ENCODE peak calls at places on chromosomes 13 and 19, in six cellular contexts. G is upper lobe of left lung, L is HepG2, B is A549, K is GM12878, M is K562. R is an unnamed sample.

GRCh38 chr13:77928909-77929308 is 10.3 kb upstream of the EDNRB start:
- ATAC-seq in L (no peak), M (no peak), B (no peak), G (no peak), K (peak), R (no peak)

GRCh38 chr13:30016398-30016797 is 166.0 kb upstream of the UBL3 start:
- ATAC-seq in G (peak), L (no peak), K (no peak), B (no peak), M (no peak), R (peak)

GRCh38 chr19:51783373-51783772 is 11.6 kb upstream of the FPR3 start:
- ATAC-seq in B (no peak), K (no peak), G (peak), L (no peak), M (peak), R (no peak)

GRCh38 chr13:36862002-36862706 is 43.1 kb downstream of the RFXAP start:
- ATAC-seq in M (peak), K (no peak), B (no peak), G (no peak), L (no peak), R (peak)

GRCh38 chr13:49532593-49532992 is 36.8 kb downstream of the PHF11 start:
- ATAC-seq in M (no peak), B (no peak), L (no peak), K (no peak), G (no peak), R (no peak)

GRCh38 chr19:13652810-13653590 is 111.3 kb upstream of the MRI1 start:
- ATAC-seq in G (no peak), B (no peak), L (no peak), K (no peak), M (no peak), R (no peak)

GRCh38 chr13:78753457-78753856 is 94.5 kb upstream of the OBI1 start:
- ATAC-seq in M (no peak), B (no peak), L (no peak), G (no peak), K (no peak), R (no peak)

GRCh38 chr19:30861896-30862295 is 487.3 kb downstream of the TSHZ3 start:
- ATAC-seq in B (no peak), M (no peak), L (no peak), K (no peak), G (no peak), R (no peak)

GRCh38 chr13:30796132-30796832 is 60.9 kb downstream of the ALOX5AP start:
- ATAC-seq in G (peak), K (peak), B (peak), L (no peak), M (no peak), R (no peak)

GRCh38 chr19:9741476-9742171 is 26.9 kb downstream of the ZNF846 start:
- ATAC-seq in L (no peak), M (no peak), B (no peak), K (no peak), G (no peak), R (no peak)

GRCh38 chr19:4737955-4738580 is 14.4 kb upstream of the DPP9 start:
- ATAC-seq in B (no peak), L (no peak), M (no peak), G (no peak), K (no peak), R (no peak)

GRCh38 chr19:39136225-39136940 is 10.8 kb downstream of the PAK4 start:
- ATAC-seq in M (no peak), B (peak), L (no peak), K (no peak), G (no peak), R (no peak)

GRCh38 chr13:43301341-43301969 is 278.1 kb downstream of the DNAJC15 start:
- ATAC-seq in G (no peak), K (no peak), L (no peak), M (no peak), B (no peak), R (no peak)

GRCh38 chr13:106533101-106533939 is 2.1 kb downstream of the EFNB2 start:
- ATAC-seq in K (peak), L (peak), B (peak), M (no peak), G (peak), R (peak)

GRCh38 chr13:102195566-102196462 is 206.0 kb downstream of the FGF14 start:
- ATAC-seq in B (no peak), G (peak), K (no peak), L (no peak), M (no peak), R (no peak)

GRCh38 chr19:39166571-39167391 is 30.0 kb upstream of the NCCRP1 start:
- ATAC-seq in G (peak), B (peak), M (peak), K (no peak), L (peak), R (peak)

GRCh38 chr13:45162194-45162593 is 38.7 kb downstream of the KCTD4 start:
- ATAC-seq in G (no peak), M (no peak), L (no peak), B (peak), K (no peak), R (no peak)

GRCh38 chr13:40494932-40495619 is 171.4 kb downstream of the FOXO1 start:
- ATAC-seq in G (peak), M (no peak), K (peak), L (no peak), B (peak), R (no peak)

GRCh38 chr19:35644206-35644986 is 2.9 kb downstream of the ETV2 start:
- ATAC-seq in L (peak), B (peak), M (peak), G (peak), K (peak), R (peak)

GRCh38 chr13:41587490-41587889 is 130.1 kb downstream of the RGCC start:
- ATAC-seq in M (no peak), B (peak), G (no peak), K (peak), L (peak), R (peak)

GRCh38 chr19:16359074-16359473 is 34.4 kb downstream of the KLF2 start:
- ATAC-seq in G (no peak), K (no peak), B (no peak), L (no peak), M (no peak), R (no peak)

GRCh38 chr19:55468054-55468393 is 3.5 kb upstream of the C19orf85 start:
- ATAC-seq in G (no peak), L (no peak), K (no peak), M (no peak), B (peak), R (no peak)
- TF ChIP-seq CTCF in G (no peak), L (no peak), K (no peak), M (no peak), B (peak), R (no peak)

GRCh38 chr19:23539499-23539898 is 144.2 kb upstream of the ZNF91 start:
- ATAC-seq in M (no peak), B (no peak), K (no peak), G (no peak), L (no peak), R (no peak)
- TF ChIP-seq EP300 in M (no peak), B (no peak), K (no peak), G (no peak), L (no peak), R (no peak)

GRCh38 chr13:98794498-98794897 is 42.0 kb upstream of the SLC15A1 start:
- ATAC-seq in B (no peak), G (no peak), L (no peak), K (no peak), M (no peak), R (no peak)
- TF ChIP-seq CTCF in B (no peak), G (no peak), L (no peak), K (no peak), M (no peak), R (no peak)

DNA sequence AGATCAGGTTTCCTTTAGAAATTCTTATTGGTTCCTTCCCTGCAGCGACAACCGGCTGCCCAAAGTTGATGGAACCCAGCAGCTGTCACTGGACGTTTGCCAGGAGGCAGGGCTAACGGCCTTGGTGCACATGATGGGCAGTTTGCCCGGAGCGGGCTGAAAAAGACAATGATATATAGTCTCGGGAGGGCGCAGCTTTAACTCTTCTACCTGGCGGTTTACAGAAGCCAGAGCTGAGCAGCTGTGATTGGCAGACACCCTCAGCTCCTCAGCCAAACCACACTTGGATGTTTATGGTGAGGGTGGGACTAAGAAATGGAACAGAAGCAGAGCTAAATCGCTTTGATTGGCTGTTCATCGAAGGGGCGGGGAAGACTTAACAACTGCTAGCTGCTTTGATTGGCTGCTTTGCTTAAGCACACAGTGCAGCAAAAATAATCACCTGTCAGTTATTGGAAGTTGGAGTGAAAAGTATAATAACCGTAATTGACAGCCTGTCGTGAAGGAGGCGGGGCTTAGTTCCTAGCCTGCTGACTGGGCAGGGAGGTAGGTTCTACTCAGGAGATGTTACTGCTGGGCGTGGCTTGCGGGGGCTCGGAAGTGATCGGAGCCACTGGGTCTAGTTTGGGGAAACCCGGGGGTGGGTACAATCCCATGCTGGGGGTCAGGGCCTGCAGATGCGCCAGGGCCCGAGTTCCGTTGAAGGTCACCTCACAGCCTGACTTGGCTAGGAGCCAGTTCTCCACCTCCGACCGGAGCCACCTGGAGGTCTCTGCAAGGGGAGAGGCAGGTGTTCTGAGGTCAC is 7.5 kb downstream of the EMP3 start:
- ATAC-seq in K (peak), B (peak), G (peak), M (peak), L (peak), R (peak)
- TF ChIP-seq EP300 in K (no peak), B (no peak), G (no peak), M (peak), L (no peak), R (no peak)

DNA sequence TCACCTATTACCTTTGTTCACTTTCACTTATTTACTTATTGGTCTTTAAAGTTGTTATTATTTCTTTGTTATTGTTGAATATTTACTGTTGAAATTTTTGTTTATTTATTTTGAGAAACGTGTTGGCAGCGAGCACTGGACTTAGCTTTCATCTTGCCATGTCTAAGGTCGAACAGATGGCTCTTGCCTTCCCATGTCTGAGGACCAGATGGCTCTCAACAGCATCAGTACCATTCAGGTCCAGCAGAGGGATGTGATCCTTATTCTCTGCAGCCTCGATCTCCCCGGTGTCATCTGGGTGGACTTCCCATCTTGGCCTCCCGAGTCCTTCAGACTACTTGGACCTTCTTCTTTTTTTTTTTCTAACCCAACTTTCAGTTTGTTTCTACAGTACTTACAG is 1437.6 kb downstream of the UQCRFS1 start:
- ATAC-seq in K (no peak), G (no peak), B (no peak), L (no peak), M (peak), R (no peak)
- TF ChIP-seq CTCF in K (no peak), G (no peak), B (no peak), L (no peak), M (peak), R (no peak)

GRCh38 chr13:75549262-75550158 is at the start of gene UCHL3:
- ATAC-seq in M (peak), L (peak), G (peak), B (peak), K (peak), R (peak)
- TF ChIP-seq EP300 in M (no peak), L (no peak), G (no peak), B (no peak), K (no peak), R (no peak)

GRCh38 chr13:23159205-23159586 is 21.6 kb upstream of the SGCG start:
- ATAC-seq in M (peak), B (peak), L (peak), G (peak), K (peak), R (peak)
- TF ChIP-seq CTCF in M (peak), B (peak), L (peak), G (peak), K (peak), R (peak)

GRCh38 chr19:47518139-47518538 is 3.3 kb upstream of the NAPA start:
- ATAC-seq in L (no peak), M (no peak), K (peak), G (no peak), B (no peak), R (no peak)

GRCh38 chr19:47512948-47513319 is 1.9 kb downstream of the NAPA start:
- ATAC-seq in M (no peak), B (no peak), L (peak), G (no peak), K (no peak), R (no peak)

GRCh38 chr19:47512183-47512947 is 2.5 kb downstream of the NAPA start:
- ATAC-seq in L (peak), G (no peak), B (no peak), K (no peak), M (no peak), R (no peak)

GRCh38 chr19:47514151-47514868 is 553 bp downstream of the NAPA start:
- ATAC-seq in G (no peak), K (peak), L (peak), B (peak), M (peak), R (no peak)

DNA sequence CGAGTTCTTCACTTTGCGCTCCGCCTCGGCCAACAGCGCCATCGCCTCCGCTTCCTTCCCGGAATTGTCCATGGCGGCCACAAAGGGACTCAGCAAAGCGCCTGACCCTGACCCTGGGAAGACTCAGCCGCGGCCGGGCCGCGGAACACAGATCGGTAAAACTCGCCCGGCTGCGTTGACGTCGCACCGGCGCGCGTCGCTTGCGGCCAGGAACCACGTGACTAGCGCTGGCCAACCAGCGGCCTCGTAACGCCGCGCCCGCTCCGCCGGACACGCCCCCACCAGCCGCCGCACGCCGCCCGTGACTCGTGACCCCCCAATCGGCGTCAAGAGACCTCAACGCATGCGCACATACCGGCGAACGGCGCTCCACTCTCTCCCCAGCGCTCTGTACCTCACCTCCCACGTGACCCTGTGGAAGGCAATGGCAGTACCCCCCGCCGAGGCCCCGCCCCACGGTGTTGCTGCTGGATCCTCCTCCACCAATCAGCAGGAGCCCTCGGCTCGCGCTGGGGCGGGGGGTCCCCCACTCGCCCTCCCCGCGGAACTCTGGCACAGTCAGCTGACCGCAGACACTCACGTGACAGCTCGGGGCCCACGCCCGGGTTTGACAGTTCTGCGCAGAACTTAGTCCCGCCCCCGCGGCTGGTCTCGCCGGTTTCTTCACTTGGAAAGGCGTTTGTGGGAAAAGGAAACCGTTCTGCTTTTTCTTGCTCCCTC is at the start of gene NAPA:
- ATAC-seq in B (peak), K (peak), L (peak), G (peak), M (peak), R (peak)
- TF ChIP-seq EP300 in B (no peak), K (no peak), L (no peak), G (no peak), M (peak), R (no peak)

GRCh38 chr13:84896128-84896527 is 903.1 kb downstream of the SLITRK6 start:
- ATAC-seq in K (peak), L (peak), B (peak), M (no peak), G (peak), R (no peak)
- TF ChIP-seq CTCF in K (peak), L (peak), B (peak), M (peak), G (peak), R (peak)